ENCODE peak calls at places on chromosome 14, in seven cellular contexts. E is OCI-LY7, H is tibial nerve, V is nephron progenitor cell, U is fibroblast of the aortic adventitia, G is spleen, C is lower lobe of right lung. M is an unnamed sample.

GRCh38 chr14:95092723-95093122 is 64.6 kb downstream of the DICER1 start:
- DNase-seq in E (no peak), H (no peak), V (peak; percentile 29), U (no peak), G (no peak), C (no peak), M (no peak)

GRCh38 chr14:74257078-74257987 is 18.1 kb downstream of the VSX2 start:
- DNase-seq in E (peak; percentile 71), H (no peak), V (peak; percentile 73), U (peak; percentile 20), G (peak; percentile 89), C (peak; percentile 66), M (no peak)

GRCh38 chr14:94213741-94214140 is 39.6 kb downstream of the PPP4R4 start:
- DNase-seq in E (no peak), H (no peak), V (no peak), U (no peak), G (no peak), C (no peak), M (no peak)

GRCh38 chr14:102516531-102517411 is 7.2 kb upstream of the ANKRD9 start:
- DNase-seq in E (peak; percentile 46), H (no peak), V (peak; percentile 85), U (no peak), G (peak; percentile 93), C (peak; percentile 71), M (no peak)

GRCh38 chr14:29262979-29263378 is 496.4 kb downstream of the FOXG1 start:
- DNase-seq in E (no peak), H (no peak), V (no peak), U (peak; percentile 51), G (no peak), C (no peak), M (no peak)

GRCh38 chr14:75147423-75148071 is 20.7 kb upstream of the NEK9 start:
- DNase-seq in E (no peak), H (peak; percentile 78), V (peak; percentile 35), U (peak; percentile 87), G (peak; percentile 80), C (peak; percentile 78), M (peak; percentile 94)

GRCh38 chr14:74035556-74035955 is 16.4 kb downstream of the BBOF1 start:
- DNase-seq in E (no peak), H (no peak), V (no peak), U (peak; percentile 8), G (no peak), C (no peak), M (no peak)

GRCh38 chr14:68947802-68948201 is 31.3 kb downstream of the ACTN1 start:
- DNase-seq in E (no peak), H (peak; percentile 51), V (no peak), U (peak; percentile 79), G (peak; percentile 70), C (no peak), M (no peak)

GRCh38 chr14:69879175-69880047 is at the start of gene SMOC1:
- DNase-seq in E (no peak), H (no peak), V (peak; percentile 91), U (peak; percentile 9), G (peak; percentile 82), C (no peak), M (no peak)

DNA sequence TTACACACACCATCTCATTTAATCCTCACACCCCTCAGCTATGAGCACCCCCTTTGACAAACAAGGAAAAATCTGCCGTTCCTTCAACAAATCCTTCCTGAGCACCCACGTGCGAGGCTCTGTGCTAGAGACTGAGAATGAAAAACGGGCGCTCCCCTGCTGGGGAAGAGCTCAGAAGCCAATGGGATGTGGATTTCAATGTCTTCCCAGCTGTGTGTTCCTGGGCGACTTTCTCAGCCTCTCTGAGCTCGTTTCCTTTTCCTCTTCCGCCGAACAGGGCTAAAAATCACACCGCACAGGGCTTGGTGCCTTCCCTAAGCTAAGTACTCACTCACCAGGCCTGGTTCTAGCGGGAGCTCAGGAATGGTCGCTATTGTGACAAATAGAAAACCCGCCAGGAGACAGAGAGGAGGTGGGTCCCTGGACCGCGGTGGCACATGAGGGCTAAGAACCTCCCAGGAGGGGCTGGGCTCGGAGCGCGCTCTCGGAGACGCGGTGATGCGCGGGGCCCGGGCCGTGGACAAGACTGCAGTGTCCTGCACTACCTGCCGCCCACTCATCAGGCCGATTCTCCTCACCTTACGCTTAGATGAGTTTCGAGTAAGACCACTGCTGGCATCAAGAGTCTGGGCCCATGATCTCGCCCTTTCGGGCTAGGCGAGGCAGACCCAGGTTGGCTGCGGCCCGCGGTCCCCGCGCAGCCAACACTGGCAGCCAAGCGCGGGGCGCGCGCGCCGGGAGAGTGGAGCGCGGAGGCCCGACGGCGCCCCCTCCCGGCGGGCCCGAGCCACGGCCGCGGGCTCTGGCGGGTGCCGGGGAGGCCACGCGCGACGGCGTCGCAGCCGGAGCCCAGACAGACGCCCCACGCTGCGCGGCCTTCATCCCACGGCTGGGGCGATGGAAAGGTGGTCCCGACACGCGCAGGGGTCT is 17.0 kb downstream of the ZDHHC22 start:
- DNase-seq in E (peak; percentile 51), H (peak; percentile 38), V (peak; percentile 65), U (peak; percentile 28), G (peak; percentile 92), C (peak; percentile 68), M (no peak)
- TF ChIP-seq CTCF in E (peak; percentile 56), H (peak; percentile 93), V (no peak), U (no peak), G (peak; percentile 78), C (peak; percentile 52), M (peak; percentile 88)

GRCh38 chr14:88877192-88877591 is 52.7 kb downstream of the TTC8 start:
- DNase-seq in E (no peak), H (no peak), V (no peak), U (no peak), G (no peak), C (no peak), M (no peak)

GRCh38 chr14:88879016-88879415 is 54.6 kb downstream of the TTC8 start:
- DNase-seq in E (no peak), H (no peak), V (no peak), U (peak; percentile 68), G (no peak), C (no peak), M (no peak)

GRCh38 chr14:88882236-88882635 is 57.8 kb downstream of the TTC8 start:
- DNase-seq in E (no peak), H (no peak), V (no peak), U (no peak), G (no peak), C (no peak), M (no peak)
- TF ChIP-seq CTCF in E (no peak), H (no peak), V (no peak), U (no peak), G (no peak), C (no peak), M (no peak)

DNA sequence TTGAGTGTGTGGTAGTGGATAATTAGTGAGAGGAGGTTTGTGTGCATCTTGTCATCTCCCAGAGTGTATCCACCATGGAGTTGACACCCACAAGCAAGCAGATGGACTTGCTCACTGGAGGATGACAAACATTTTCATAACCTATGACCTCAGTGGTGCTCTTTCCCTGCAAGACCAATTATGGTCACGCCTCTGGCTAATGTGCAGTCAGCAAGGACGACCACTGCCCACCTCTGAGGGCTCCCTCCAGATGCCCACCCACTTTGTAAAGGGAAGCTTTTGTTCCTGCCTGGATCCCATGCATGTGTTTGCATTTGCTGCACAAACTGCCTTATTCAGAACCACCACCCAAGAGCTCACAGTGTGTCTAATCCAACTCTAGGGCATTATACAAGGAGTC is 982.8 kb downstream of the TMEM121 start:
- DNase-seq in E (no peak), H (no peak), V (no peak), U (no peak), G (no peak), C (no peak), M (peak; percentile 72)
- TF ChIP-seq CTCF in E (no peak), H (no peak), V (no peak), U (no peak), G (no peak), C (no peak), M (no peak)

DNA sequence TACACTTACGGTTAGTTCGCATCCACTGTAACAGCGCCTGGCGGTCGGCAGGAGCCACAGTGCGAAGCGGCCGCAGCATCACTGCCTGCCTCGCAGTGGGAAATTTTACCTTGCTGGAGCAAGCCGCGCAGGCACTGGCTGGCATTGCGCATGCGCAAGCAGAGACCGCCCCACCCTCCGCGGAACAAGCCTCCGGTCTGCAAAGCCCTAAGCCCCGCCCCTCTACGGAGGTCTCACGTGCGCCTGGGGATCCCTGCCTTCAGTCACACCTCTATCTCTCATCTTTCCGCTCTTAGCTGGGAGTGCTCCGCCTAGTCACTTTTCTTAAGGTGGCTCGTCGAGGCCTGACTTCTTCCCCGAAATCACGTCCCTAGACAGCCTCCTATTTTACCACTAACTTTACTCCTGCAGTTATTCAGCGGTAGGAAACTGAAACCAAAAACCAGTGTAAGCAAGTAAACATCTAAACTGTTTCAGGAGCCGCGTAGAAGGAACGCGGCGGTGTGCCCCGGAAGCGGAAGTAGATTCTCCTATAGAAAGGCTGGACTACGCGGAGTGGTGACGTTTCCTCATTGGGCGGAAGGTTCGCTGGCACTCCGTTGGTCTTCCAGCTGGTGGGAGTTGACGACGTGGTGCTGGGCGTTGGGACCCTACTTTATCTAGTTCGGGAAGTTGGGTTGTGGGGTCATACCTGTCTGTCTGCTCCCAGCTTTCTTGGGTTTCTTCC is at the start of gene SRP54:
- DNase-seq in E (peak; percentile 99), H (peak; percentile 95), V (peak; percentile 99), U (peak; percentile 98), G (peak; percentile 100), C (peak; percentile 99), M (peak; percentile 99)
- TF ChIP-seq CTCF in E (no peak), H (no peak), V (no peak), U (peak; percentile 44), G (peak; percentile 19), C (no peak), M (peak; percentile 26)

M was measured in esophagus muscularis mucosa.